ENCODE peak calls at places on chromosomes 13 and 19, in nine cellular contexts. One of them, this sample, is unnamed.

GRCh38 chr13:85655040-85655439 is 144.2 kb downstream of the SLITRK6 start:
- DNase-seq in GM20000: no peak
- DNase-seq in AG20443: no peak
- DNase-seq in activated CD4-positive, alpha-beta T cell treated with anti-CD3 and anti-CD28 coated beads for 24 hours: no peak
- DNase-seq in nucleus accumbens: no peak
- DNase-seq in DMS53: no peak
- DNase-seq in left ventricle myocardium inferior: no peak
- DNase-seq in CD4-positive, CD25-positive, alpha-beta regulatory T cell: no peak
- DNase-seq in GM10248: no peak
- DNase-seq in this sample: no peak

GRCh38 chr13:85093808-85094207 is 705.4 kb downstream of the SLITRK6 start:
- DNase-seq in GM20000: no peak
- DNase-seq in AG20443: peak
- DNase-seq in activated CD4-positive, alpha-beta T cell treated with anti-CD3 and anti-CD28 coated beads for 24 hours: no peak
- DNase-seq in nucleus accumbens: no peak
- DNase-seq in DMS53: no peak
- DNase-seq in left ventricle myocardium inferior: peak
- DNase-seq in CD4-positive, CD25-positive, alpha-beta regulatory T cell: no peak
- DNase-seq in GM10248: no peak
- DNase-seq in this sample: no peak

GRCh38 chr13:92967923-92968322 is 258.7 kb upstream of the GPC6 start:
- DNase-seq in GM20000: no peak
- DNase-seq in AG20443: peak
- DNase-seq in activated CD4-positive, alpha-beta T cell treated with anti-CD3 and anti-CD28 coated beads for 24 hours: no peak
- DNase-seq in nucleus accumbens: no peak
- DNase-seq in DMS53: peak
- DNase-seq in left ventricle myocardium inferior: no peak
- DNase-seq in CD4-positive, CD25-positive, alpha-beta regulatory T cell: no peak
- DNase-seq in GM10248: no peak
- DNase-seq in this sample: peak

GRCh38 chr13:50685491-50685890 is 158.0 kb downstream of the DLEU7 start:
- DNase-seq in GM20000: no peak
- DNase-seq in AG20443: no peak
- DNase-seq in activated CD4-positive, alpha-beta T cell treated with anti-CD3 and anti-CD28 coated beads for 24 hours: no peak
- DNase-seq in nucleus accumbens: peak
- DNase-seq in DMS53: no peak
- DNase-seq in left ventricle myocardium inferior: peak
- DNase-seq in CD4-positive, CD25-positive, alpha-beta regulatory T cell: no peak
- DNase-seq in GM10248: no peak
- DNase-seq in this sample: peak

GRCh38 chr19:10270180-10270615 is 722 bp upstream of the ICAM1 start:
- DNase-seq in GM20000: peak
- DNase-seq in AG20443: peak
- DNase-seq in activated CD4-positive, alpha-beta T cell treated with anti-CD3 and anti-CD28 coated beads for 24 hours: peak
- DNase-seq in nucleus accumbens: no peak
- DNase-seq in DMS53: peak
- DNase-seq in left ventricle myocardium inferior: peak
- DNase-seq in CD4-positive, CD25-positive, alpha-beta regulatory T cell: peak
- DNase-seq in GM10248: peak
- DNase-seq in this sample: no peak

GRCh38 chr19:18160792-18161690 is 8.1 kb downstream of the PIK3R2 start:
- DNase-seq in GM20000: peak
- DNase-seq in AG20443: peak
- DNase-seq in activated CD4-positive, alpha-beta T cell treated with anti-CD3 and anti-CD28 coated beads for 24 hours: peak
- DNase-seq in nucleus accumbens: peak
- DNase-seq in DMS53: peak
- DNase-seq in left ventricle myocardium inferior: peak
- DNase-seq in CD4-positive, CD25-positive, alpha-beta regulatory T cell: peak
- DNase-seq in GM10248: peak
- DNase-seq in this sample: no peak

GRCh38 chr19:13260883-13261653 is 110.9 kb downstream of the IER2 start:
- DNase-seq in GM20000: peak
- DNase-seq in AG20443: peak
- DNase-seq in activated CD4-positive, alpha-beta T cell treated with anti-CD3 and anti-CD28 coated beads for 24 hours: no peak
- DNase-seq in nucleus accumbens: no peak
- DNase-seq in DMS53: peak
- DNase-seq in left ventricle myocardium inferior: no peak
- DNase-seq in CD4-positive, CD25-positive, alpha-beta regulatory T cell: no peak
- DNase-seq in GM10248: peak
- DNase-seq in this sample: peak

GRCh38 chr19:12838893-12839656 is 760 bp downstream of the MAST1 start:
- DNase-seq in GM20000: no peak
- DNase-seq in AG20443: no peak
- DNase-seq in activated CD4-positive, alpha-beta T cell treated with anti-CD3 and anti-CD28 coated beads for 24 hours: no peak
- DNase-seq in nucleus accumbens: no peak
- DNase-seq in DMS53: peak
- DNase-seq in left ventricle myocardium inferior: no peak
- DNase-seq in CD4-positive, CD25-positive, alpha-beta regulatory T cell: peak
- DNase-seq in GM10248: no peak
- DNase-seq in this sample: no peak

GRCh38 chr19:19033426-19034203 is at the start of the genes ARMC6 and SUGP2:
- DNase-seq in GM20000: peak
- DNase-seq in AG20443: peak
- DNase-seq in activated CD4-positive, alpha-beta T cell treated with anti-CD3 and anti-CD28 coated beads for 24 hours: peak
- DNase-seq in nucleus accumbens: peak
- DNase-seq in DMS53: peak
- DNase-seq in left ventricle myocardium inferior: peak
- DNase-seq in CD4-positive, CD25-positive, alpha-beta regulatory T cell: peak
- DNase-seq in GM10248: peak
- DNase-seq in this sample: peak

GRCh38 chr19:3224346-3225325 is at the start of gene CELF5:
- DNase-seq in GM20000: peak
- DNase-seq in AG20443: peak
- DNase-seq in activated CD4-positive, alpha-beta T cell treated with anti-CD3 and anti-CD28 coated beads for 24 hours: peak
- DNase-seq in nucleus accumbens: no peak
- DNase-seq in DMS53: peak
- DNase-seq in left ventricle myocardium inferior: peak
- DNase-seq in CD4-positive, CD25-positive, alpha-beta regulatory T cell: peak
- DNase-seq in GM10248: peak
- DNase-seq in this sample: peak

GRCh38 chr19:33290956-33291622 is 11.2 kb downstream of the CEBPA start:
- DNase-seq in GM20000: no peak
- DNase-seq in AG20443: no peak
- DNase-seq in activated CD4-positive, alpha-beta T cell treated with anti-CD3 and anti-CD28 coated beads for 24 hours: no peak
- DNase-seq in nucleus accumbens: no peak
- DNase-seq in DMS53: no peak
- DNase-seq in left ventricle myocardium inferior: no peak
- DNase-seq in CD4-positive, CD25-positive, alpha-beta regulatory T cell: no peak
- DNase-seq in GM10248: no peak
- DNase-seq in this sample: no peak

GRCh38 chr13:21608961-21609360 is 5.0 kb upstream of the MICU2 start:
- DNase-seq in GM20000: no peak
- DNase-seq in AG20443: no peak
- DNase-seq in activated CD4-positive, alpha-beta T cell treated with anti-CD3 and anti-CD28 coated beads for 24 hours: no peak
- DNase-seq in nucleus accumbens: no peak
- DNase-seq in DMS53: no peak
- DNase-seq in left ventricle myocardium inferior: no peak
- DNase-seq in CD4-positive, CD25-positive, alpha-beta regulatory T cell: no peak
- DNase-seq in GM10248: no peak
- DNase-seq in this sample: no peak

GRCh38 chr13:39379667-39380655 is 223.0 kb downstream of the LHFPL6 start:
- DNase-seq in GM20000: no peak
- DNase-seq in AG20443: no peak
- DNase-seq in activated CD4-positive, alpha-beta T cell treated with anti-CD3 and anti-CD28 coated beads for 24 hours: no peak
- DNase-seq in nucleus accumbens: no peak
- DNase-seq in DMS53: no peak
- DNase-seq in left ventricle myocardium inferior: no peak
- DNase-seq in CD4-positive, CD25-positive, alpha-beta regulatory T cell: no peak
- DNase-seq in GM10248: no peak
- DNase-seq in this sample: no peak

GRCh38 chr13:67049744-67050143 is 180.4 kb downstream of the PCDH9 start:
- DNase-seq in GM20000: no peak
- DNase-seq in AG20443: no peak
- DNase-seq in activated CD4-positive, alpha-beta T cell treated with anti-CD3 and anti-CD28 coated beads for 24 hours: no peak
- DNase-seq in nucleus accumbens: no peak
- DNase-seq in DMS53: no peak
- DNase-seq in left ventricle myocardium inferior: no peak
- DNase-seq in CD4-positive, CD25-positive, alpha-beta regulatory T cell: no peak
- DNase-seq in GM10248: no peak
- DNase-seq in this sample: no peak

GRCh38 chr13:49622174-49622946 is 5.9 kb upstream of the ARL11 start:
- DNase-seq in GM20000: no peak
- DNase-seq in AG20443: no peak
- DNase-seq in activated CD4-positive, alpha-beta T cell treated with anti-CD3 and anti-CD28 coated beads for 24 hours: no peak
- DNase-seq in nucleus accumbens: no peak
- DNase-seq in DMS53: no peak
- DNase-seq in left ventricle myocardium inferior: peak
- DNase-seq in CD4-positive, CD25-positive, alpha-beta regulatory T cell: no peak
- DNase-seq in GM10248: no peak
- DNase-seq in this sample: no peak

GRCh38 chr13:29959621-29960020 is 109.2 kb upstream of the UBL3 start:
- DNase-seq in GM20000: no peak
- DNase-seq in AG20443: no peak
- DNase-seq in activated CD4-positive, alpha-beta T cell treated with anti-CD3 and anti-CD28 coated beads for 24 hours: no peak
- DNase-seq in nucleus accumbens: no peak
- DNase-seq in DMS53: no peak
- DNase-seq in left ventricle myocardium inferior: no peak
- DNase-seq in CD4-positive, CD25-positive, alpha-beta regulatory T cell: no peak
- DNase-seq in GM10248: no peak
- DNase-seq in this sample: no peak

GRCh38 chr19:40217027-40217810 is 965 bp downstream of the TTC9B start:
- DNase-seq in GM20000: peak
- DNase-seq in AG20443: no peak
- DNase-seq in activated CD4-positive, alpha-beta T cell treated with anti-CD3 and anti-CD28 coated beads for 24 hours: no peak
- DNase-seq in nucleus accumbens: no peak
- DNase-seq in DMS53: peak
- DNase-seq in left ventricle myocardium inferior: no peak
- DNase-seq in CD4-positive, CD25-positive, alpha-beta regulatory T cell: no peak
- DNase-seq in GM10248: no peak
- DNase-seq in this sample: no peak

GRCh38 chr13:48318714-48319457 is 15.3 kb downstream of the RB1 start:
- DNase-seq in GM20000: no peak
- DNase-seq in AG20443: no peak
- DNase-seq in activated CD4-positive, alpha-beta T cell treated with anti-CD3 and anti-CD28 coated beads for 24 hours: no peak
- DNase-seq in nucleus accumbens: no peak
- DNase-seq in DMS53: no peak
- DNase-seq in left ventricle myocardium inferior: no peak
- DNase-seq in CD4-positive, CD25-positive, alpha-beta regulatory T cell: no peak
- DNase-seq in GM10248: no peak
- DNase-seq in this sample: no peak

GRCh38 chr13:111122056-111122455 is 6.9 kb downstream of the ARHGEF7 start:
- DNase-seq in GM20000: no peak
- DNase-seq in AG20443: no peak
- DNase-seq in activated CD4-positive, alpha-beta T cell treated with anti-CD3 and anti-CD28 coated beads for 24 hours: no peak
- DNase-seq in nucleus accumbens: no peak
- DNase-seq in DMS53: peak
- DNase-seq in left ventricle myocardium inferior: no peak
- DNase-seq in CD4-positive, CD25-positive, alpha-beta regulatory T cell: no peak
- DNase-seq in GM10248: no peak
- DNase-seq in this sample: no peak

GRCh38 chr19:50242586-50242985 is 39.2 kb downstream of the MYH14 start:
- DNase-seq in GM20000: no peak
- DNase-seq in AG20443: no peak
- DNase-seq in activated CD4-positive, alpha-beta T cell treated with anti-CD3 and anti-CD28 coated beads for 24 hours: no peak
- DNase-seq in nucleus accumbens: no peak
- DNase-seq in DMS53: no peak
- DNase-seq in left ventricle myocardium inferior: no peak
- DNase-seq in CD4-positive, CD25-positive, alpha-beta regulatory T cell: no peak
- DNase-seq in GM10248: peak
- DNase-seq in this sample: no peak

GRCh38 chr19:1668339-1669123 is 16.1 kb upstream of the TCF3 start:
- DNase-seq in GM20000: peak
- DNase-seq in AG20443: no peak
- DNase-seq in activated CD4-positive, alpha-beta T cell treated with anti-CD3 and anti-CD28 coated beads for 24 hours: no peak
- DNase-seq in nucleus accumbens: no peak
- DNase-seq in DMS53: peak
- DNase-seq in left ventricle myocardium inferior: no peak
- DNase-seq in CD4-positive, CD25-positive, alpha-beta regulatory T cell: no peak
- DNase-seq in GM10248: peak
- DNase-seq in this sample: no peak

GRCh38 chr13:41652735-41653361 is 195.5 kb downstream of the RGCC start:
- DNase-seq in GM20000: peak
- DNase-seq in AG20443: peak
- DNase-seq in activated CD4-positive, alpha-beta T cell treated with anti-CD3 and anti-CD28 coated beads for 24 hours: no peak
- DNase-seq in nucleus accumbens: peak
- DNase-seq in DMS53: peak
- DNase-seq in left ventricle myocardium inferior: no peak
- DNase-seq in CD4-positive, CD25-positive, alpha-beta regulatory T cell: peak
- DNase-seq in GM10248: peak
- DNase-seq in this sample: peak

GRCh38 chr13:37648604-37649003 is 50.0 kb upstream of the POSTN start:
- DNase-seq in GM20000: no peak
- DNase-seq in AG20443: peak
- DNase-seq in activated CD4-positive, alpha-beta T cell treated with anti-CD3 and anti-CD28 coated beads for 24 hours: no peak
- DNase-seq in nucleus accumbens: no peak
- DNase-seq in DMS53: no peak
- DNase-seq in left ventricle myocardium inferior: no peak
- DNase-seq in CD4-positive, CD25-positive, alpha-beta regulatory T cell: no peak
- DNase-seq in GM10248: no peak
- DNase-seq in this sample: peak

GRCh38 chr19:37655689-37656491 is 625 bp upstream of the ZFP30 start:
- DNase-seq in GM20000: peak
- DNase-seq in AG20443: peak
- DNase-seq in activated CD4-positive, alpha-beta T cell treated with anti-CD3 and anti-CD28 coated beads for 24 hours: peak
- DNase-seq in nucleus accumbens: peak
- DNase-seq in DMS53: peak
- DNase-seq in left ventricle myocardium inferior: peak
- DNase-seq in CD4-positive, CD25-positive, alpha-beta regulatory T cell: peak
- DNase-seq in GM10248: peak
- DNase-seq in this sample: peak

GRCh38 chr19:17687857-17688784 is at the start of gene UNC13A:
- DNase-seq in GM20000: peak
- DNase-seq in AG20443: peak
- DNase-seq in activated CD4-positive, alpha-beta T cell treated with anti-CD3 and anti-CD28 coated beads for 24 hours: no peak
- DNase-seq in nucleus accumbens: no peak
- DNase-seq in DMS53: peak
- DNase-seq in left ventricle myocardium inferior: peak
- DNase-seq in CD4-positive, CD25-positive, alpha-beta regulatory T cell: peak
- DNase-seq in GM10248: peak
- DNase-seq in this sample: no peak

GRCh38 chr13:51093574-51093973 is 17.5 kb downstream of the C13orf42 start:
- DNase-seq in GM20000: no peak
- DNase-seq in AG20443: no peak
- DNase-seq in activated CD4-positive, alpha-beta T cell treated with anti-CD3 and anti-CD28 coated beads for 24 hours: no peak
- DNase-seq in nucleus accumbens: no peak
- DNase-seq in DMS53: peak
- DNase-seq in left ventricle myocardium inferior: no peak
- DNase-seq in CD4-positive, CD25-positive, alpha-beta regulatory T cell: no peak
- DNase-seq in GM10248: no peak
- DNase-seq in this sample: no peak

GRCh38 chr19:41332468-41332867 is 21.3 kb downstream of the TGFB1 start:
- DNase-seq in GM20000: no peak
- DNase-seq in AG20443: no peak
- DNase-seq in activated CD4-positive, alpha-beta T cell treated with anti-CD3 and anti-CD28 coated beads for 24 hours: no peak
- DNase-seq in nucleus accumbens: no peak
- DNase-seq in DMS53: no peak
- DNase-seq in left ventricle myocardium inferior: no peak
- DNase-seq in CD4-positive, CD25-positive, alpha-beta regulatory T cell: no peak
- DNase-seq in GM10248: no peak
- DNase-seq in this sample: no peak

GRCh38 chr13:98214008-98214643 is 37.1 kb upstream of the RNF113B start:
- DNase-seq in GM20000: no peak
- DNase-seq in AG20443: peak
- DNase-seq in activated CD4-positive, alpha-beta T cell treated with anti-CD3 and anti-CD28 coated beads for 24 hours: no peak
- DNase-seq in nucleus accumbens: no peak
- DNase-seq in DMS53: peak
- DNase-seq in left ventricle myocardium inferior: no peak
- DNase-seq in CD4-positive, CD25-positive, alpha-beta regulatory T cell: no peak
- DNase-seq in GM10248: no peak
- DNase-seq in this sample: no peak

GRCh38 chr19:39843919-39844793 is 2.0 kb downstream of the FBL start:
- DNase-seq in GM20000: peak
- DNase-seq in AG20443: peak
- DNase-seq in activated CD4-positive, alpha-beta T cell treated with anti-CD3 and anti-CD28 coated beads for 24 hours: no peak
- DNase-seq in nucleus accumbens: no peak
- DNase-seq in DMS53: peak
- DNase-seq in left ventricle myocardium inferior: no peak
- DNase-seq in CD4-positive, CD25-positive, alpha-beta regulatory T cell: peak
- DNase-seq in GM10248: peak
- DNase-seq in this sample: peak